ENCODE peak calls at places on chromosomes 3 and 15, in four cellular contexts. U, M, P and S are unnamed samples.

GRCh38 chr15:67613708-67614107 is 71.2 kb downstream of the MAP2K5 start:
- DNase-seq in U (peak; percentile 1), M (no peak), P (no peak), S (no peak)

GRCh38 chr3:186322761-186323160 is 39.3 kb downstream of the DGKG start:
- DNase-seq in M (no peak), P (no peak), U (no peak), S (no peak)

GRCh38 chr3:71366991-71367604 is 216.4 kb downstream of the FOXP1 start:
- DNase-seq in U (no peak), M (no peak), P (no peak), S (no peak)

GRCh38 chr3:89000886-89001285 is 106.5 kb upstream of the EPHA3 start:
- DNase-seq in U (no peak), M (no peak), P (no peak), S (peak; percentile 4)

GRCh38 chr15:77921664-77922063 is 155.8 kb downstream of the TBC1D2B start:
- DNase-seq in M (no peak), U (no peak), P (peak; percentile 17), S (no peak)

GRCh38 chr3:134341391-134341790 is 32.9 kb downstream of the AMOTL2 start:
- DNase-seq in M (no peak), U (no peak), P (no peak), S (no peak)

GRCh38 chr3:187398955-187399354 is 30.8 kb downstream of the RTP4 start:
- DNase-seq in P (no peak), U (no peak), M (no peak), S (no peak)

GRCh38 chr3:180196658-180197057 is 159.9 kb upstream of the PEX5L start:
- DNase-seq in U (no peak), P (no peak), M (no peak), S (no peak)

GRCh38 chr15:77266708-77267387 is 153.1 kb downstream of the PEAK1 start:
- DNase-seq in M (peak; percentile 79), P (no peak), U (peak; percentile 23), S (peak; percentile 70)

GRCh38 chr3:59127071-59127470 is 77.2 kb upstream of the CFAP20DC start:
- DNase-seq in P (no peak), M (peak; percentile 79), U (no peak), S (peak; percentile 28)

GRCh38 chr3:185647134-185647879 is 61.2 kb downstream of the SENP2 start:
- DNase-seq in M (no peak), P (no peak), U (no peak), S (no peak)

GRCh38 chr3:119759962-119760361 is 21.9 kb upstream of the NR1I2 start:
- DNase-seq in P (no peak), M (no peak), U (no peak), S (no peak)

GRCh38 chr3:186277268-186277909 is 84.6 kb downstream of the DGKG start:
- DNase-seq in U (peak; percentile 40), M (peak; percentile 82), P (no peak), S (peak; percentile 82)

GRCh38 chr15:99099661-99100060 is 5.2 kb upstream of the SYNM start:
- DNase-seq in P (no peak), M (no peak), U (no peak), S (no peak)

DNA sequence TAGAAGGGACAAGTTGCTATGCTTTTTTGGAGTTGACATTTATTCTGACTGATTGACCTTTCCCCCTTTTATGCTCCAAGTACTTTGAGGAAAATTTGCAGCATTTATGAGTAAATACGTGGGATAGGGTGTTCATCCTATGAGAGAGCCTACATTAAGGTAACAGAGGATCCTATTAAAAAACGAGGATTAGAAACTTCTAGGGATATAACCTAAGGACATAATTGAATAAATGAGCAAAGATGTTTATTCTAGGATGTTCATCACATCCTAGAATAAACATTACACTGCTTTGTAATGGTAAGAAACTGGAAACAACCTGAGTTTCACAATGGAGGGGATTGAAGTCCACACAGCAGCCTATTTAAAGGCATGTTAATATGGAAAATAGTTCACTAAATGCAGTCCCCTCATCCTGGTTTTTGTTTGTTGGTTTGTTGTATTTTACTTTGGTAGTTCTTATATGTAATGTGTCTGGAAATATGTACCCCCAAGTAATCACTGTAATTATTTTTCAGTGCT is 23.9 kb upstream of the CLEC3B start:
- DNase-seq in U (no peak), M (no peak), P (no peak), S (no peak)
- TF ChIP-seq CTCF in U (no peak), M (no peak), P (no peak), S (no peak)

GRCh38 chr3:50645378-50645777 is 28.4 kb downstream of the MAPKAPK3 start:
- DNase-seq in U (no peak), M (no peak), P (no peak), S (no peak)
- H3K4me3 ChIP-seq in U (no peak overlapping the region), M (no peak overlapping the region), P (no peak overlapping the region), S (no peak overlapping the region)

GRCh38 chr3:5731100-5731499 is 543.6 kb downstream of the EDEM1 start:
- DNase-seq in M (no peak), P (no peak), U (peak; percentile 12), S (no peak)
- TF ChIP-seq CTCF in M (no peak), P (no peak), U (peak; percentile 70), S (no peak)

GRCh38 chr3:58044656-58045055 is 36.4 kb downstream of the FLNB start:
- DNase-seq in M (peak; percentile 80), U (no peak), P (no peak), S (peak; percentile 58)

GRCh38 chr3:58041182-58041825 is 33.1 kb downstream of the FLNB start:
- DNase-seq in M (no peak), U (no peak), P (no peak), S (peak; percentile 53)

GRCh38 chr3:58043933-58044332 is 35.7 kb downstream of the FLNB start:
- DNase-seq in M (no peak), U (no peak), P (no peak), S (no peak)

GRCh38 chr3:58041826-58042324 is 33.7 kb downstream of the FLNB start:
- DNase-seq in P (no peak), M (peak; percentile 70), U (no peak), S (peak; percentile 51)

DNA sequence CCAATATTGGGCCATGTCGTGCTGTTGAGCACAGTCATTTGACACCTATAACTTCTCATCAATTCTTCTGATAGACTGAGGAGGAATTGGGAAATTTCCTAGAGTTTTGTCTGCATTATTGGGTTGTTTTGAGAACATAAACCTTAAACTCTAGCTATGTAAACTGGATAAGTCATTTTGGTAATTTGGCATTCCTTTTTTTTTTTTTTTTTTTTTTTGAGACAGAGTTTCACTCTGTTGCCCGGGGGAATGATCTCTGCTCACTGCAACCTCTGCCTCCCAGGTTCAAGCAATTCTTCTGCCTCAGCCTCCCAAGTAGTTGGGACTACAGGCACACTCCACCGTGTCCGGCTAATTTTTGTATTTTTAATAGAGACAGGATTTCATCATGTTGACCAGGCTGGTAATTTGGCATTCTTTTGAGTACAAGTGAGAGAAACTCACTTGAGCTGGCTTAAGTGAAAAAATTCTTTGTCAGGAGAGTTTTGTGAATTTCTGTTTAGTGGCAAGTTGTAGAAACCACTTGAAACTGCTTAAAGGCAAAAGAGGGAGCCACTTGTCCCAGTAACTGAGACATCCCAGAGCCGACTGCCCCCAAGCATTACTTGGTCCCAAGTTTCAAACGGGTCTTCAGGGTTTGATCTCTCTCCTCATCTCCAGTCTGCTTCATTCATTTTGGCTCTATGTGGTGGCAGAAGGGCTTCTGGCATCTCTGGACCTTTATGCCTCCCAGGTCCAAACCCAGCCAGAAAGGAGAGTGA is 34.9 kb downstream of the FLNB start:
- DNase-seq in P (no peak), U (no peak), M (no peak), S (no peak)
- H3K4me3 ChIP-seq in P (no peak overlapping the region), U (no peak overlapping the region), M (no peak overlapping the region), S (no peak overlapping the region)

GRCh38 chr15:101256756-101257155 is 4.9 kb upstream of the CHSY1 start:
- DNase-seq in U (no peak), P (no peak), M (no peak), S (no peak)
- TF ChIP-seq CTCF in U (peak; percentile 74), P (no peak), M (peak; percentile 33), S (peak; percentile 38)

GRCh38 chr3:101011086-101011485 is 17.9 kb upstream of the ABI3BP start:
- DNase-seq in M (peak; percentile 75), P (no peak), U (no peak), S (peak; percentile 36)
- H3K4me3 ChIP-seq in M (no peak overlapping the region), P (no peak overlapping the region), U (no peak overlapping the region), S (no peak overlapping the region)

DNA sequence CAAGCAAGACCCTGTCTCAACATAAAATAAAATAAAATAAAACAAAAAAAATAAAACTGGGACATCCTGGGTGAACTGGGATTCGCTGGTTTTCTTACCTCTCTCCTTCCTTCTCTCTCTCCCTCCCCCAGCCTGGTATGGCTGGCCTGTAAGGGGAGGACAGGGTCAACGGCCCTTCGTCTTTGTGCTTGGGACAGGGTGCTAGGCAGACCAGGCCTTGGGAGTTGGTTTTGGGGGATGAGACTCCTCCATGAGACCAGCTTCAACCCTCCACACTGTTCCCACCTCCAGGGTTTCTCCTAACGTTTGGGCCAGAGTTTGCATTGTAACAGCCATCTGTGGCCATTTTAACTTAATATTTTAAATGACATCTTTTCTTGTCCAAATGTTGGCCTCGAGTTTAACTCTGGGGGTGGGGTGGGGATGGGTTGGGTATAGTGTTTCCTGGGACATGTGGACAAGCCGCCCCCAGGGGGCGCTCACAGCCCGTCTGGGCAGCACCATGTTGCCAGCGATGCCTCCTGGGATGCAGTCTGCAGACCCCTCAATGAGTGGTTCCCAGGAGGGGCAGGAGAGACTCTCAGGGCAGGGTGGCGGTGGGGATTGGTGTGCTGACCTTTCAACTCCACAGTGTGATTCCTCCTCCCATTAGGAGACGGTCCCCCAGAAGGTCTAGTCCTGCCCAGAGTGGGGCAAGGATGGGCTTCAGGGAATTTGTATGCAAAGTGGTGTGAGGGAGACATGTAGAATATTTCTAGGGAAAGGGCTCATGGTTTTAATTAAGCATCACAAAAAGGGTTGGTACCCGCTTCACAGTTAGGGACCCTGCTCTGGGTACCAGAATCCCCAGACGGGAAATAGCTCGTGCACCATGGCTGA is 37.7 kb upstream of the LCTL start:
- DNase-seq in U (peak; percentile 43), M (peak; percentile 73), P (peak; percentile 87), S (peak; percentile 64)
- TF ChIP-seq CTCF in U (peak; percentile 80), M (peak; percentile 85), P (peak; percentile 65), S (peak; percentile 91)

DNA sequence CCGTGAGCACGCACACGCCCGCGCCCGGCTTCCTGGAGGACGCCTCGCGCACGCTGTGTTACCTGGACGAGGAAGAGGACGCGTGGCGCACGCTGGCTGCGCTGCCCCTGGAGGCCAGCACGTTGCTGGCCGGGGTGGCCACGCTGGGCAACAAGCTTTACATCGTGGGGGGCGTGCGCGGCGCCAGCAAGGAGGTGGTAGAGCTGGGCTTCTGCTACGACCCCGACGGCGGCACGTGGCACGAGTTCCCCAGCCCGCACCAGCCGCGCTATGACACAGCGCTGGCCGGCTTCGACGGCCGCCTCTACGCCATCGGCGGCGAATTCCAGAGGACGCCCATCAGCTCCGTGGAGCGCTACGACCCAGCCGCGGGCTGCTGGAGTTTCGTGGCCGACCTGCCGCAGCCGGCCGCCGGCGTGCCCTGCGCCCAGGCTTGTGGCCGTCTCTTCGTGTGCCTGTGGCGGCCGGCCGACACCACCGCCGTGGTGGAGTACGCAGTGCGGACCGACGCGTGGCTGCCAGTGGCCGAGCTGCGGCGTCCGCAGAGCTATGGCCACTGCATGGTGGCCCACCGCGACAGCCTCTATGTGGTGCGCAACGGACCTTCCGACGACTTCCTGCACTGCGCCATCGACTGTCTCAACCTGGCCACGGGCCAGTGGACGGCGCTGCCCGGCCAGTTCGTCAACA is 890 bp downstream of the KBTBD13 start:
- DNase-seq in U (no peak), M (no peak), P (no peak), S (no peak)
- H3K4me3 ChIP-seq in U (no peak overlapping the region), M (no peak overlapping the region), P (no peak overlapping the region), S (no peak overlapping the region)